ENCODE peak calls at places on chromosomes 4 and X, in nine cellular contexts. One of them, this sample, is unnamed.

GRCh38 chrX:31497086-31497485 is 425.2 kb upstream of the FTHL17 start:
- DNase-seq in activated B cell treated with CpG ODN at 0.5 μM for 24 hours: no peak
- DNase-seq in heart left ventricle: no peak
- DNase-seq in cardiac fibroblast: peak
- DNase-seq in bronchial epithelial cell: peak
- DNase-seq in Peyer's patch: no peak
- DNase-seq in astrocyte of the spinal cord: peak
- DNase-seq in H9: no peak
- DNase-seq in brain microvascular endothelial cell: no peak
- DNase-seq in this sample: no peak

GRCh38 chr4:119490335-119490734 is 138.3 kb downstream of the PDE5A start:
- DNase-seq in activated B cell treated with CpG ODN at 0.5 μM for 24 hours: no peak
- DNase-seq in heart left ventricle: no peak
- DNase-seq in cardiac fibroblast: peak
- DNase-seq in bronchial epithelial cell: peak
- DNase-seq in Peyer's patch: no peak
- DNase-seq in astrocyte of the spinal cord: peak
- DNase-seq in H9: peak
- DNase-seq in brain microvascular endothelial cell: peak
- DNase-seq in this sample: no peak

GRCh38 chr4:92121099-92121498 is 182.7 kb upstream of the GRID2 start:
- DNase-seq in activated B cell treated with CpG ODN at 0.5 μM for 24 hours: no peak
- DNase-seq in heart left ventricle: no peak
- DNase-seq in cardiac fibroblast: peak
- DNase-seq in bronchial epithelial cell: no peak
- DNase-seq in Peyer's patch: no peak
- DNase-seq in astrocyte of the spinal cord: peak
- DNase-seq in H9: no peak
- DNase-seq in brain microvascular endothelial cell: no peak
- DNase-seq in this sample: no peak

GRCh38 chr4:53088132-53088531 is 226.0 kb downstream of the RASL11B start:
- DNase-seq in activated B cell treated with CpG ODN at 0.5 μM for 24 hours: no peak
- DNase-seq in heart left ventricle: no peak
- DNase-seq in cardiac fibroblast: no peak
- DNase-seq in bronchial epithelial cell: no peak
- DNase-seq in Peyer's patch: no peak
- DNase-seq in astrocyte of the spinal cord: no peak
- DNase-seq in H9: no peak
- DNase-seq in brain microvascular endothelial cell: no peak
- DNase-seq in this sample: no peak

GRCh38 chr4:45292844-45293243 is 566.5 kb upstream of the GNPDA2 start:
- DNase-seq in activated B cell treated with CpG ODN at 0.5 μM for 24 hours: no peak
- DNase-seq in heart left ventricle: peak
- DNase-seq in cardiac fibroblast: no peak
- DNase-seq in bronchial epithelial cell: no peak
- DNase-seq in Peyer's patch: no peak
- DNase-seq in astrocyte of the spinal cord: no peak
- DNase-seq in H9: no peak
- DNase-seq in brain microvascular endothelial cell: no peak
- DNase-seq in this sample: no peak

GRCh38 chr4:169899295-169899694 is 126.9 kb downstream of the MFAP3L start:
- DNase-seq in activated B cell treated with CpG ODN at 0.5 μM for 24 hours: no peak
- DNase-seq in heart left ventricle: no peak
- DNase-seq in cardiac fibroblast: no peak
- DNase-seq in bronchial epithelial cell: peak
- DNase-seq in Peyer's patch: no peak
- DNase-seq in astrocyte of the spinal cord: peak
- DNase-seq in H9: no peak
- DNase-seq in brain microvascular endothelial cell: peak
- DNase-seq in this sample: peak

GRCh38 chr4:3475713-3476260 is 12.7 kb downstream of the DOK7 start:
- DNase-seq in activated B cell treated with CpG ODN at 0.5 μM for 24 hours: no peak
- DNase-seq in heart left ventricle: peak
- DNase-seq in cardiac fibroblast: no peak
- DNase-seq in bronchial epithelial cell: no peak
- DNase-seq in Peyer's patch: no peak
- DNase-seq in astrocyte of the spinal cord: no peak
- DNase-seq in H9: no peak
- DNase-seq in brain microvascular endothelial cell: no peak
- DNase-seq in this sample: no peak

GRCh38 chrX:102651242-102651967 is at the start of gene GPRASP1:
- DNase-seq in activated B cell treated with CpG ODN at 0.5 μM for 24 hours: peak
- DNase-seq in heart left ventricle: peak
- DNase-seq in cardiac fibroblast: peak
- DNase-seq in bronchial epithelial cell: no peak
- DNase-seq in Peyer's patch: peak
- DNase-seq in astrocyte of the spinal cord: peak
- DNase-seq in H9: peak
- DNase-seq in brain microvascular endothelial cell: peak
- DNase-seq in this sample: no peak

GRCh38 chr4:107721436-107722090 is 1.5 kb upstream of the PAPSS1 start:
- DNase-seq in activated B cell treated with CpG ODN at 0.5 μM for 24 hours: peak
- DNase-seq in heart left ventricle: no peak
- DNase-seq in cardiac fibroblast: no peak
- DNase-seq in bronchial epithelial cell: no peak
- DNase-seq in Peyer's patch: peak
- DNase-seq in astrocyte of the spinal cord: no peak
- DNase-seq in H9: peak
- DNase-seq in brain microvascular endothelial cell: no peak
- DNase-seq in this sample: no peak

GRCh38 chr4:76562851-76563803 is 128.1 kb downstream of the SHROOM3 start:
- DNase-seq in activated B cell treated with CpG ODN at 0.5 μM for 24 hours: no peak
- DNase-seq in heart left ventricle: no peak
- DNase-seq in cardiac fibroblast: no peak
- DNase-seq in bronchial epithelial cell: peak
- DNase-seq in Peyer's patch: no peak
- DNase-seq in astrocyte of the spinal cord: peak
- DNase-seq in H9: no peak
- DNase-seq in brain microvascular endothelial cell: no peak
- DNase-seq in this sample: no peak

GRCh38 chr4:116358633-116359222 is 726.6 kb downstream of the TRAM1L1 start:
- DNase-seq in activated B cell treated with CpG ODN at 0.5 μM for 24 hours: no peak
- DNase-seq in heart left ventricle: no peak
- DNase-seq in cardiac fibroblast: peak
- DNase-seq in bronchial epithelial cell: peak
- DNase-seq in Peyer's patch: peak
- DNase-seq in astrocyte of the spinal cord: peak
- DNase-seq in H9: peak
- DNase-seq in brain microvascular endothelial cell: peak
- DNase-seq in this sample: peak

GRCh38 chrX:117895418-117895817 is 221.2 kb downstream of the KLHL13 start:
- DNase-seq in activated B cell treated with CpG ODN at 0.5 μM for 24 hours: no peak
- DNase-seq in heart left ventricle: no peak
- DNase-seq in cardiac fibroblast: no peak
- DNase-seq in bronchial epithelial cell: no peak
- DNase-seq in Peyer's patch: no peak
- DNase-seq in astrocyte of the spinal cord: peak
- DNase-seq in H9: no peak
- DNase-seq in brain microvascular endothelial cell: no peak
- DNase-seq in this sample: no peak

GRCh38 chrX:117892469-117892868 is 224.1 kb downstream of the KLHL13 start:
- DNase-seq in activated B cell treated with CpG ODN at 0.5 μM for 24 hours: no peak
- DNase-seq in heart left ventricle: no peak
- DNase-seq in cardiac fibroblast: no peak
- DNase-seq in bronchial epithelial cell: no peak
- DNase-seq in Peyer's patch: no peak
- DNase-seq in astrocyte of the spinal cord: no peak
- DNase-seq in H9: no peak
- DNase-seq in brain microvascular endothelial cell: no peak
- DNase-seq in this sample: no peak

DNA sequence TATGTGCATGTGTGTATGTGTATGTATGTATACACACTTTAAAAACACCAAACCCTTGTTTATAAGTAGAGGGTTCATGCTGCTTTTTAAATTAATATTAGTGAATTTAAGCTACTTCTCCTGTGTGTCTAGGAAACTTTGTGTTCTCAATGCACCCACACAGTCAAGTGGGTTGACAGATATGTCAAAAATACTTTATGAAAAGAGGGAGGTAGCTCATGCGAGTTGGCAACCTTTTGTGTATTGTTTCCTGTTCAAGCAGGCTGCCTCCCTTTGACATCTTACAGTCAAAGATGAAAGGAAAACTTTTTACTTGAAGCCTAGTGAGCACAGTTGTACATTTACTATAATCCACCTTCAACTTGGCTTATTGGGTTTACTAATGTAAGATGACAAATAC is 218.4 kb downstream of the KLHL13 start:
- DNase-seq in activated B cell treated with CpG ODN at 0.5 μM for 24 hours: no peak
- DNase-seq in heart left ventricle: no peak
- DNase-seq in cardiac fibroblast: no peak
- DNase-seq in bronchial epithelial cell: no peak
- DNase-seq in Peyer's patch: no peak
- DNase-seq in astrocyte of the spinal cord: no peak
- DNase-seq in H9: no peak
- DNase-seq in brain microvascular endothelial cell: no peak
- DNase-seq in this sample: no peak
- TF ChIP-seq CTCF in activated B cell treated with CpG ODN at 0.5 μM for 24 hours: no peak
- TF ChIP-seq CTCF in heart left ventricle: no peak
- TF ChIP-seq CTCF in cardiac fibroblast: no peak
- TF ChIP-seq CTCF in bronchial epithelial cell: no peak
- TF ChIP-seq CTCF in Peyer's patch: no peak
- TF ChIP-seq CTCF in astrocyte of the spinal cord: no peak
- TF ChIP-seq CTCF in H9: no peak
- TF ChIP-seq CTCF in brain microvascular endothelial cell: no peak
- TF ChIP-seq CTCF in this sample: no peak

DNA sequence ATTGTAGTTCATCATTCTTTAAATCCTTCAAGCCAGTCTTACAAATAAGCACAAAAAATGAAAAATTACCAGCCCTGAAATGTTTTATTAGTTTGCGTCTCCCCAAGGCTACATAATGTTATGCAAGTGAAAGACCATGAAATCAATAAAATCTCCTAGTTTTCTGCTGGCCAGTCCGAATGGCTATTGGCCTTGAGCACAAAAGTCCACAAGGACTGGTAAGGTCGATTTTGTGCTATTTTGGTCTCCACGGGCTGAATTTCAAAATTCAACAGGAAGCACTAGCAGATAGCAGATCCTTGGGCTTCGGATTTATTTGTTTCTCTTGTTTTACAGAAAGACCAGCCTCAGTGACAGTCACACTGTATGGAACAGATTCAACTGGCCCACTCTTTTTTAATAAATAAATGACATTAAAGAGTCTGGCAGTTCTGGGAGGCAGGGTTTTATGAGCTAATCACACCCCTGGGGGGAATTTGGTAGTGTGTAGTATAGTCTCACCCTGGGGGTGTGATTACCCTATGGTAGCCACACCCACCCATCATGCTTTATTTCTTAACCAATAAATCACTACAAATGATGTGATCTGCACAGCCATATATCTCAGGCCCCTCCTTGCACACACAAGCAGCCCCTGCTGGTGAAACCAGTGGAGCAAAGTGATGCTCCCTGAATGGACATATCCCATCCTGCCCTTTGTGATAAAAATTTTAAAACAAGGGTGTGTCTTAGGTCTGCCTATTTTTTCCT is 51.1 kb upstream of the TMEM33 start:
- DNase-seq in activated B cell treated with CpG ODN at 0.5 μM for 24 hours: no peak
- DNase-seq in heart left ventricle: no peak
- DNase-seq in cardiac fibroblast: no peak
- DNase-seq in bronchial epithelial cell: no peak
- DNase-seq in Peyer's patch: no peak
- DNase-seq in astrocyte of the spinal cord: no peak
- DNase-seq in H9: no peak
- DNase-seq in brain microvascular endothelial cell: no peak
- DNase-seq in this sample: no peak
- TF ChIP-seq CTCF in activated B cell treated with CpG ODN at 0.5 μM for 24 hours: no peak
- TF ChIP-seq CTCF in heart left ventricle: no peak
- TF ChIP-seq CTCF in cardiac fibroblast: no peak
- TF ChIP-seq CTCF in bronchial epithelial cell: no peak
- TF ChIP-seq CTCF in Peyer's patch: no peak
- TF ChIP-seq CTCF in astrocyte of the spinal cord: no peak
- TF ChIP-seq CTCF in H9: peak
- TF ChIP-seq CTCF in brain microvascular endothelial cell: peak
- TF ChIP-seq CTCF in this sample: no peak

GRCh38 chrX:21770631-21771321 is 12.9 kb upstream of the SMPX start:
- DNase-seq in activated B cell treated with CpG ODN at 0.5 μM for 24 hours: no peak
- DNase-seq in heart left ventricle: no peak
- DNase-seq in cardiac fibroblast: no peak
- DNase-seq in bronchial epithelial cell: peak
- DNase-seq in Peyer's patch: no peak
- DNase-seq in astrocyte of the spinal cord: no peak
- DNase-seq in H9: peak
- DNase-seq in brain microvascular endothelial cell: no peak
- DNase-seq in this sample: peak
- TF ChIP-seq CTCF in activated B cell treated with CpG ODN at 0.5 μM for 24 hours: no peak
- TF ChIP-seq CTCF in heart left ventricle: no peak
- TF ChIP-seq CTCF in cardiac fibroblast: no peak
- TF ChIP-seq CTCF in bronchial epithelial cell: no peak
- TF ChIP-seq CTCF in Peyer's patch: no peak
- TF ChIP-seq CTCF in astrocyte of the spinal cord: no peak
- TF ChIP-seq CTCF in H9: peak
- TF ChIP-seq CTCF in brain microvascular endothelial cell: no peak
- TF ChIP-seq CTCF in this sample: no peak

GRCh38 chrX:115906881-115907280 is 263.7 kb upstream of the AGTR2 start:
- DNase-seq in activated B cell treated with CpG ODN at 0.5 μM for 24 hours: no peak
- DNase-seq in heart left ventricle: no peak
- DNase-seq in cardiac fibroblast: no peak
- DNase-seq in bronchial epithelial cell: no peak
- DNase-seq in Peyer's patch: no peak
- DNase-seq in astrocyte of the spinal cord: no peak
- DNase-seq in H9: no peak
- DNase-seq in brain microvascular endothelial cell: no peak
- DNase-seq in this sample: no peak

GRCh38 chrX:115909017-115909416 is 261.5 kb upstream of the AGTR2 start:
- DNase-seq in activated B cell treated with CpG ODN at 0.5 μM for 24 hours: no peak
- DNase-seq in heart left ventricle: no peak
- DNase-seq in cardiac fibroblast: no peak
- DNase-seq in bronchial epithelial cell: no peak
- DNase-seq in Peyer's patch: no peak
- DNase-seq in astrocyte of the spinal cord: no peak
- DNase-seq in H9: no peak
- DNase-seq in brain microvascular endothelial cell: no peak
- DNase-seq in this sample: no peak

GRCh38 chrX:115901241-115901640 is 269.3 kb upstream of the AGTR2 start:
- DNase-seq in activated B cell treated with CpG ODN at 0.5 μM for 24 hours: no peak
- DNase-seq in heart left ventricle: no peak
- DNase-seq in cardiac fibroblast: no peak
- DNase-seq in bronchial epithelial cell: no peak
- DNase-seq in Peyer's patch: no peak
- DNase-seq in astrocyte of the spinal cord: no peak
- DNase-seq in H9: peak
- DNase-seq in brain microvascular endothelial cell: no peak
- DNase-seq in this sample: no peak

GRCh38 chrX:115902995-115903394 is 267.5 kb upstream of the AGTR2 start:
- DNase-seq in activated B cell treated with CpG ODN at 0.5 μM for 24 hours: no peak
- DNase-seq in heart left ventricle: no peak
- DNase-seq in cardiac fibroblast: no peak
- DNase-seq in bronchial epithelial cell: no peak
- DNase-seq in Peyer's patch: no peak
- DNase-seq in astrocyte of the spinal cord: no peak
- DNase-seq in H9: peak
- DNase-seq in brain microvascular endothelial cell: no peak
- DNase-seq in this sample: no peak

DNA sequence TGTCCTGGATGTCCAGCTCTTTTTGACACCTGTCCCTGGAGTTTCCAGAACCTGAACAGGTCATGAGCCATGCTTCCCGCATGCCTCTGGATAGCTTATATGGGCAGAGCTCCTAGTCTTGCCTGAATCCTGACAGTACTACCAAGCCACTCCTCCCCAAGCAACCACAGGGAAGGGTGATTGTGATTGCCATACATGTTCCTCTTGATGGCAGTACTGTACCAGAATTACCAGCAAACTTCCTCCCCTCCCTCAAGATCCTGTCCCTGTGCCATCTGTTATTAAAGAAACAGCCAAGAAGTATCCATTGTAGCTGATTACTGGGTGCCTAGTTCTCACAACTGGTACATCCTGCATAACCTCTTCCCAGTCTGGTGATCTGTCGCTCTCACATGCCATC is 264.3 kb upstream of the AGTR2 start:
- DNase-seq in activated B cell treated with CpG ODN at 0.5 μM for 24 hours: no peak
- DNase-seq in heart left ventricle: no peak
- DNase-seq in cardiac fibroblast: no peak
- DNase-seq in bronchial epithelial cell: no peak
- DNase-seq in Peyer's patch: no peak
- DNase-seq in astrocyte of the spinal cord: no peak
- DNase-seq in H9: peak
- DNase-seq in brain microvascular endothelial cell: no peak
- DNase-seq in this sample: no peak
- TF ChIP-seq CTCF in activated B cell treated with CpG ODN at 0.5 μM for 24 hours: no peak
- TF ChIP-seq CTCF in heart left ventricle: no peak
- TF ChIP-seq CTCF in cardiac fibroblast: no peak
- TF ChIP-seq CTCF in bronchial epithelial cell: no peak
- TF ChIP-seq CTCF in Peyer's patch: no peak
- TF ChIP-seq CTCF in astrocyte of the spinal cord: no peak
- TF ChIP-seq CTCF in H9: no peak
- TF ChIP-seq CTCF in brain microvascular endothelial cell: no peak
- TF ChIP-seq CTCF in this sample: no peak